ENCODE peak calls at places on chromosomes 5 and 9, in seven cellular contexts. One of them, this sample, is unnamed.

GRCh38 chr9:75467141-75467540 is 378.8 kb downstream of the OSTF1 start:
- DNase-seq in HepG2: no peak
- DNase-seq in GM12878: no peak
- DNase-seq in K562: no peak
- DNase-seq in SK-N-SH: peak
- DNase-seq in HCT116: no peak
- DNase-seq in H1: no peak
- DNase-seq in this sample: no peak

GRCh38 chr5:90709323-90710148 is 150.9 kb downstream of the ADGRV1 start:
- DNase-seq in SK-N-SH: peak
- DNase-seq in H1: peak
- DNase-seq in GM12878: no peak
- DNase-seq in HCT116: peak
- DNase-seq in K562: peak
- DNase-seq in HepG2: peak
- DNase-seq in this sample: no peak

GRCh38 chr5:95995947-95996489 is 34.4 kb upstream of the ELL2 start:
- DNase-seq in HepG2: no peak
- DNase-seq in H1: no peak
- DNase-seq in HCT116: no peak
- DNase-seq in SK-N-SH: no peak
- DNase-seq in K562: no peak
- DNase-seq in GM12878: no peak
- DNase-seq in this sample: no peak

GRCh38 chr9:136567651-136568287 is 21.9 kb upstream of the NOTCH1 start:
- DNase-seq in GM12878: no peak
- DNase-seq in SK-N-SH: no peak
- DNase-seq in H1: peak
- DNase-seq in HCT116: peak
- DNase-seq in K562: no peak
- DNase-seq in HepG2: peak
- DNase-seq in this sample: no peak

GRCh38 chr5:117296872-117297271 is 722.2 kb upstream of the SEMA6A start:
- DNase-seq in H1: no peak
- DNase-seq in HepG2: no peak
- DNase-seq in SK-N-SH: no peak
- DNase-seq in K562: no peak
- DNase-seq in HCT116: no peak
- DNase-seq in GM12878: no peak
- DNase-seq in this sample: no peak

GRCh38 chr5:78648359-78649219 is at the start of gene LHFPL2:
- DNase-seq in HCT116: no peak
- DNase-seq in HepG2: no peak
- DNase-seq in GM12878: no peak
- DNase-seq in H1: peak
- DNase-seq in SK-N-SH: peak
- DNase-seq in K562: peak
- DNase-seq in this sample: peak

GRCh38 chr9:110952018-110952864 is 86.0 kb downstream of the LPAR1 start:
- DNase-seq in GM12878: no peak
- DNase-seq in K562: no peak
- DNase-seq in H1: no peak
- DNase-seq in SK-N-SH: no peak
- DNase-seq in HCT116: no peak
- DNase-seq in HepG2: no peak
- DNase-seq in this sample: no peak

GRCh38 chr9:93598647-93599241 is 22.4 kb downstream of the PHF2 start:
- DNase-seq in SK-N-SH: no peak
- DNase-seq in HepG2: no peak
- DNase-seq in GM12878: no peak
- DNase-seq in HCT116: no peak
- DNase-seq in K562: no peak
- DNase-seq in H1: peak
- DNase-seq in this sample: no peak

GRCh38 chr5:178453224-178453623 is 137.0 kb downstream of the COL23A1 start:
- DNase-seq in H1: no peak
- DNase-seq in HepG2: no peak
- DNase-seq in K562: peak
- DNase-seq in SK-N-SH: no peak
- DNase-seq in GM12878: no peak
- DNase-seq in HCT116: no peak
- DNase-seq in this sample: no peak

GRCh38 chr5:154467655-154468354 is 10.2 kb downstream of the HAND1 start:
- DNase-seq in K562: peak
- DNase-seq in SK-N-SH: peak
- DNase-seq in HepG2: peak
- DNase-seq in H1: peak
- DNase-seq in HCT116: peak
- DNase-seq in GM12878: peak
- DNase-seq in this sample: no peak

GRCh38 chr9:137426018-137426681 is 3.0 kb downstream of the NOXA1 start:
- DNase-seq in H1: no peak
- DNase-seq in K562: no peak
- DNase-seq in HepG2: no peak
- DNase-seq in GM12878: no peak
- DNase-seq in SK-N-SH: no peak
- DNase-seq in HCT116: no peak
- DNase-seq in this sample: no peak

GRCh38 chr9:69273162-69273561 is 51.9 kb upstream of the ENTREP1 start:
- DNase-seq in K562: no peak
- DNase-seq in SK-N-SH: no peak
- DNase-seq in HepG2: no peak
- DNase-seq in HCT116: no peak
- DNase-seq in H1: no peak
- DNase-seq in GM12878: no peak
- DNase-seq in this sample: no peak

GRCh38 chr9:107638922-107639321 is 149.4 kb upstream of the KLF4 start:
- DNase-seq in H1: no peak
- DNase-seq in SK-N-SH: no peak
- DNase-seq in HCT116: no peak
- DNase-seq in HepG2: no peak
- DNase-seq in K562: no peak
- DNase-seq in GM12878: no peak
- DNase-seq in this sample: no peak

GRCh38 chr5:132476853-132477729 is 13.5 kb downstream of the IRF1 start:
- DNase-seq in GM12878: no peak
- DNase-seq in K562: no peak
- DNase-seq in HCT116: no peak
- DNase-seq in H1: no peak
- DNase-seq in SK-N-SH: no peak
- DNase-seq in HepG2: no peak
- DNase-seq in this sample: no peak

GRCh38 chr9:99054581-99054980 is 50.3 kb upstream of the TGFBR1 start:
- DNase-seq in GM12878: no peak
- DNase-seq in HepG2: no peak
- DNase-seq in H1: no peak
- DNase-seq in HCT116: no peak
- DNase-seq in K562: no peak
- DNase-seq in SK-N-SH: no peak
- DNase-seq in this sample: no peak

GRCh38 chr5:106020889-106021288 is 1649.8 kb downstream of the EFNA5 start:
- DNase-seq in HepG2: no peak
- DNase-seq in K562: no peak
- DNase-seq in H1: no peak
- DNase-seq in GM12878: no peak
- DNase-seq in SK-N-SH: no peak
- DNase-seq in HCT116: no peak
- DNase-seq in this sample: no peak

GRCh38 chr5:72465601-72466563 is 41.3 kb downstream of the ZNF366 start:
- DNase-seq in HCT116: no peak
- DNase-seq in HepG2: no peak
- DNase-seq in GM12878: peak
- DNase-seq in H1: no peak
- DNase-seq in K562: no peak
- DNase-seq in SK-N-SH: no peak
- DNase-seq in this sample: no peak

GRCh38 chr5:54646285-54647101 is 128.9 kb downstream of the SNX18 start:
- DNase-seq in H1: peak
- DNase-seq in SK-N-SH: no peak
- DNase-seq in K562: no peak
- DNase-seq in GM12878: peak
- DNase-seq in HCT116: no peak
- DNase-seq in HepG2: no peak
- DNase-seq in this sample: peak

GRCh38 chr5:67537439-67538342 is 341.1 kb upstream of the CD180 start:
- DNase-seq in H1: no peak
- DNase-seq in HCT116: no peak
- DNase-seq in HepG2: no peak
- DNase-seq in K562: no peak
- DNase-seq in GM12878: no peak
- DNase-seq in SK-N-SH: no peak
- DNase-seq in this sample: no peak

GRCh38 chr5:108762660-108763059 is 15.0 kb downstream of the FER start:
- DNase-seq in GM12878: no peak
- DNase-seq in K562: no peak
- DNase-seq in HepG2: no peak
- DNase-seq in HCT116: no peak
- DNase-seq in SK-N-SH: no peak
- DNase-seq in H1: no peak
- DNase-seq in this sample: no peak

GRCh38 chr5:82639393-82640144 is 361.4 kb upstream of the RPS23 start:
- DNase-seq in K562: no peak
- DNase-seq in HCT116: no peak
- DNase-seq in H1: no peak
- DNase-seq in SK-N-SH: no peak
- DNase-seq in GM12878: no peak
- DNase-seq in HepG2: no peak
- DNase-seq in this sample: no peak

GRCh38 chr9:70043689-70044449 is at the start of gene MAMDC2:
- DNase-seq in GM12878: no peak
- DNase-seq in H1: peak
- DNase-seq in K562: no peak
- DNase-seq in SK-N-SH: peak
- DNase-seq in HepG2: no peak
- DNase-seq in HCT116: no peak
- DNase-seq in this sample: peak

GRCh38 chr9:122218885-122219855 is 9.6 kb downstream of the LHX6 start:
- DNase-seq in HCT116: no peak
- DNase-seq in H1: peak
- DNase-seq in K562: no peak
- DNase-seq in SK-N-SH: peak
- DNase-seq in HepG2: no peak
- DNase-seq in GM12878: no peak
- DNase-seq in this sample: no peak
- H3K4me3 ChIP-seq in HCT116: no peak
- H3K4me3 ChIP-seq in H1: peak
- H3K4me3 ChIP-seq in K562: no peak
- H3K4me3 ChIP-seq in SK-N-SH: no peak
- H3K4me3 ChIP-seq in HepG2: no peak
- H3K4me3 ChIP-seq in GM12878: no peak
- H3K4me3 ChIP-seq in this sample: peak

GRCh38 chr5:1462358-1462757 is 17.1 kb upstream of the SLC6A3 start:
- DNase-seq in GM12878: no peak
- DNase-seq in HepG2: no peak
- DNase-seq in HCT116: no peak
- DNase-seq in H1: no peak
- DNase-seq in K562: no peak
- DNase-seq in SK-N-SH: peak
- DNase-seq in this sample: no peak
- TF ChIP-seq YY1 in GM12878: no peak
- TF ChIP-seq YY1 in HepG2: no peak
- TF ChIP-seq YY1 in HCT116: no peak
- TF ChIP-seq YY1 in H1: no peak
- TF ChIP-seq YY1 in K562: no peak
- TF ChIP-seq YY1 in SK-N-SH: no peak
- TF ChIP-seq YY1 in this sample: no peak

DNA sequence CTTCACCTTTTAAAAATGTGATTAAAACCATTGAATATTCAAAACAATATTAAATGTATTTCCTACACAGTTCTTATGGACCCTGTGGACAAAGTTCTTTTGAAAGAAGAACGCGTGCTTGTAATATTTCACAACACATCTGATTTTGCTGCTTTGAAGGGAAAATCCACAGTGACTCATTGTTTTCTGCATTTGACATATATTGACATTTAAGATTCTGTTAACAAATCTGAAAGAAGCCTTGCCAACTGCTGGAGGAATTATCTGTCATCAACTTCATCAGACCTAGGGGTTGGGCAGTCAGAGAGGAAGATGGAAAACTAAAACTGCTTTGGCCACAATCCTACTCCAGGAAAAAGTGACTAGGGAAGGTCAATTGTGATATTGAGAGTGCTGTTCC is 56.9 kb upstream of the RASEF start:
- DNase-seq in GM12878: no peak
- DNase-seq in K562: no peak
- DNase-seq in HepG2: peak
- DNase-seq in HCT116: no peak
- DNase-seq in SK-N-SH: no peak
- DNase-seq in H1: no peak
- DNase-seq in this sample: no peak
- H3K4me3 ChIP-seq in GM12878: no peak
- H3K4me3 ChIP-seq in K562: no peak
- H3K4me3 ChIP-seq in HepG2: no peak
- H3K4me3 ChIP-seq in HCT116: no peak
- H3K4me3 ChIP-seq in SK-N-SH: no peak
- H3K4me3 ChIP-seq in H1: no peak
- H3K4me3 ChIP-seq in this sample: no peak

DNA sequence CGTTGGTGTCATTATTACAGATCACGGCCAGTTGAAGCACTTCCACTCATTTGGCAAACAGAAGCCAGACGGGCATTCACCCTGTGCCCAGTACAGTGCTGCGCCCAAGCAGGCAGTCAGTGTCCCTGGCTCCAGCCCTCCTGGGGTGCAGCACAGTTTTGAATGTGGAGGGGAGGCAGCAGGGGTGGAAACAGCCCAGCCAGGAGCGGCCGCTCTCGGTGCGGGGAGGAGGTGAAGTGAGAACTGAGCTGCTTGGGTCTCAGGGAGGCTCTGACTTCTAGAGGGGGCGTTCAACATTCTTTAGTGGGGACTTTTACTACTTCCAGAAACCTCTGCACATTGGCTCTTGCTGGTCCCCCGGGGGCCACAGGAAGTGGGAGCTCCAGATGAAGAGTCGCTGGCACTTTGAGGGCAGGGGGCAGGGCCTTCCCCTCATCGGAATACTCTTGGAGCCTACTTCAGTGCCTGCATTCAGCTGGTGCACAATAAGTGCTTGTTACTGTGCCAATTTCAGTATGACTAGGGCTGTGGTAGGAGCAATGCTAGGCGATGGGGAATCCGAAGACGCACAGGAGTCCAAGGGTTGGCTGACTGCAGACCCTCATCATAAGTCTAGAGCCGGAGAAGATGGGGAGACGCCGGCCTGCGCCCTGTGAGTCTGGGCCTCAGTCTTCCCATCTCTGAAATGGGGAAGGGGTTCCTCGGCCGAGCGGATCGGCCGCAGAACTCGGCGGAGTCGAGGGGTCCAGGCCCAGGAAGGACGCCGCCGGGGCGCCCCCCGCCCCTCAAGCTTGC is 482 bp upstream of the NEK6 start:
- DNase-seq in GM12878: no peak
- DNase-seq in H1: peak
- DNase-seq in HCT116: no peak
- DNase-seq in SK-N-SH: no peak
- DNase-seq in K562: no peak
- DNase-seq in HepG2: no peak
- DNase-seq in this sample: no peak
- TF ChIP-seq YY1 in GM12878: no peak
- TF ChIP-seq YY1 in H1: no peak
- TF ChIP-seq YY1 in HCT116: no peak
- TF ChIP-seq YY1 in SK-N-SH: no peak
- TF ChIP-seq YY1 in K562: no peak
- TF ChIP-seq YY1 in HepG2: no peak
- TF ChIP-seq YY1 in this sample: no peak